ENCODE peak calls at places on chromosome 5, in ten cellular contexts. J, P, B, H, A, K, W, R, I and U are unnamed samples.

GRCh38 chr5:87113848-87114247 is 153.8 kb upstream of the RASA1 start:
- DNase-seq in J (no peak), P (no peak), B (no peak), H (peak), A (no peak), K (no peak), W (peak), R (no peak), I (no peak), U (no peak)

GRCh38 chr5:151454166-151454565 is 6.8 kb downstream of the SLC36A1 start:
- DNase-seq in J (no peak), P (peak), B (no peak), H (no peak), A (no peak), K (no peak), W (no peak), R (peak), I (no peak), U (peak)

GRCh38 chr5:130402906-130403305 is 498.6 kb downstream of the CHSY3 start:
- DNase-seq in J (no peak), P (no peak), B (no peak), H (no peak), A (no peak), K (no peak), W (no peak), R (no peak), I (no peak), U (no peak)

GRCh38 chr5:10987881-10988504 is 227.0 kb upstream of the DAP start:
- DNase-seq in J (peak), P (peak), B (peak), H (no peak), A (peak), K (peak), W (peak), R (peak), I (no peak), U (peak)

GRCh38 chr5:150066901-150067396 is 19.4 kb downstream of the CSF1R start:
- DNase-seq in J (no peak), P (no peak), B (no peak), H (no peak), A (no peak), K (no peak), W (peak), R (no peak), I (no peak), U (no peak)

GRCh38 chr5:27854243-27854852 is 816.0 kb upstream of the CDH9 start:
- DNase-seq in J (no peak), P (no peak), B (no peak), H (no peak), A (no peak), K (no peak), W (peak), R (no peak), I (no peak), U (no peak)

GRCh38 chr5:5066276-5067186 is 73.6 kb upstream of the ADAMTS16 start:
- DNase-seq in J (peak), P (no peak), B (no peak), H (no peak), A (no peak), K (no peak), W (no peak), R (no peak), I (no peak), U (no peak)

GRCh38 chr5:76688836-76689235 is 27.1 kb upstream of the F2R start:
- DNase-seq in J (no peak), P (no peak), B (no peak), H (no peak), A (no peak), K (no peak), W (peak), R (no peak), I (no peak), U (no peak)

GRCh38 chr5:169173372-169173771 is 127.6 kb downstream of the SLIT3 start:
- DNase-seq in J (no peak), P (no peak), B (no peak), H (no peak), A (no peak), K (no peak), W (peak), R (no peak), I (no peak), U (no peak)

GRCh38 chr5:57258052-57258451 is 84.2 kb downstream of the GPBP1 start:
- DNase-seq in J (no peak), P (no peak), B (no peak), H (no peak), A (no peak), K (no peak), W (peak), R (no peak), I (no peak), U (no peak)

GRCh38 chr5:54088081-54088480 is 222.3 kb downstream of the ARL15 start:
- DNase-seq in J (no peak), P (no peak), B (no peak), H (no peak), A (no peak), K (no peak), W (peak), R (no peak), I (no peak), U (no peak)

GRCh38 chr5:2709996-2710689 is 41.3 kb downstream of the IRX2 start:
- DNase-seq in J (no peak), P (no peak), B (no peak), H (no peak), A (no peak), K (no peak), W (no peak), R (no peak), I (no peak), U (no peak)

GRCh38 chr5:139472410-139473030 is 1.7 kb downstream of the SMIM33 start:
- DNase-seq in J (no peak), P (no peak), B (no peak), H (no peak), A (no peak), K (no peak), W (no peak), R (no peak), I (no peak), U (no peak)

GRCh38 chr5:172946146-172946545 is 13.1 kb upstream of the RPL26L1 start:
- DNase-seq in J (no peak), P (no peak), B (no peak), H (no peak), A (no peak), K (no peak), W (no peak), R (no peak), I (no peak), U (no peak)

GRCh38 chr5:173973614-173973969 is 15.4 kb upstream of the C5orf47 start:
- DNase-seq in J (peak), P (peak), B (peak), H (no peak), A (peak), K (no peak), W (no peak), R (no peak), I (no peak), U (no peak)

GRCh38 chr5:115069087-115069968 is 100.4 kb downstream of the TRIM36 start:
- DNase-seq in J (peak), P (peak), B (peak), H (peak), A (no peak), K (peak), W (peak), R (no peak), I (no peak), U (peak)

GRCh38 chr5:417301-417700 is 25.7 kb upstream of the EXOC3 start:
- DNase-seq in J (no peak), P (no peak), B (no peak), H (no peak), A (no peak), K (no peak), W (no peak), R (no peak), I (no peak), U (no peak)

GRCh38 chr5:86997501-86997900 is 270.2 kb upstream of the RASA1 start:
- DNase-seq in J (no peak), P (no peak), B (no peak), H (no peak), A (no peak), K (no peak), W (no peak), R (no peak), I (no peak), U (no peak)

GRCh38 chr5:74141053-74141452 is 499.5 kb downstream of the ENC1 start:
- DNase-seq in J (no peak), P (no peak), B (no peak), H (peak), A (no peak), K (no peak), W (peak), R (no peak), I (no peak), U (no peak)

GRCh38 chr5:34639852-34640626 is 16.1 kb upstream of the RAI14 start:
- DNase-seq in J (no peak), P (no peak), B (no peak), H (peak), A (no peak), K (no peak), W (peak), R (no peak), I (no peak), U (no peak)

GRCh38 chr5:143205386-143205785 is 198.1 kb downstream of the NR3C1 start:
- DNase-seq in J (no peak), P (no peak), B (no peak), H (peak), A (no peak), K (no peak), W (peak), R (no peak), I (no peak), U (no peak)

GRCh38 chr5:121702783-121703182 is 148.9 kb upstream of the FTMT start:
- DNase-seq in J (no peak), P (no peak), B (no peak), H (no peak), A (no peak), K (no peak), W (no peak), R (no peak), I (no peak), U (no peak)

DNA sequence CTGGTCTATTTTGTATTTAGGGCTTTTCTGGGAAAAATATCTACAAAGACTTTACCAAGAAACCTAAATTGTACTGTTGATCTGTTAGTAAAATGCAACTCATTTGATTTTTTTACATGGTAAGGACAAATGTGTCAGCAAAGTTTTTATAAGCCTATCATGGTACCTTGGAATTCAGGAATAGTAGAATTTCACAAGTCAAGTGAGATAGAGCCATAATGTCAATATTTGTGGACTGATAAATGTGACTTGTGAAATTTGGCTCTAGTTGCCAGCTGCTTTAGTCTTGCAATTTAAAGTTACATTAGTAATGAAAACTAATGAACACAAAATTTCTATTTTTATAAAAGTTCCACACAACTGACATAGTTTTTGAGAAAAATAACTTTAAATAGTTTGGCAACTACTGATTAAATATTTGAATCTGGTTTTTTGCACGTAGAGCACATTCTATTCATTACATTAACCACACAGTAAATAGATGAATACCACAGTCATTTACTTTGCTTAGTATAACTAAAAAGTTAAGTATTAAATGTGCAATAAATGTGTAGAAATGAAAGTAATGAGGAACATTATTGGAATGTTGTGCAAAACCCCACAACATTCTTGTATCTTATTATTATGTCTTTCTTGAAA is 41.2 kb upstream of the RIOK2 start:
- DNase-seq in J (no peak), P (no peak), B (no peak), H (no peak), A (no peak), K (no peak), W (peak), R (no peak), I (no peak), U (no peak)
- TF ChIP-seq CTCF in J (no peak), P (no peak), B (no peak), H (no peak), A (no peak), K (no peak), W (no peak), R (no peak), I (no peak), U (no peak)

GRCh38 chr5:135069895-135070657 is 36.0 kb upstream of the PITX1 start:
- DNase-seq in J (no peak), P (no peak), B (no peak), H (no peak), A (no peak), K (no peak), W (no peak), R (no peak), I (no peak), U (no peak)
- TF ChIP-seq CTCF in J (no peak), P (no peak), B (no peak), H (no peak), A (no peak), K (no peak), W (no peak), R (no peak), I (no peak), U (no peak)

GRCh38 chr5:9339206-9339818 is 206.6 kb downstream of the SEMA5A start:
- DNase-seq in J (no peak), P (no peak), B (peak), H (no peak), A (no peak), K (peak), W (peak), R (no peak), I (no peak), U (no peak)
- TF ChIP-seq CTCF in J (no peak), P (peak), B (peak), H (peak), A (no peak), K (peak), W (peak), R (peak), I (no peak), U (peak)

DNA sequence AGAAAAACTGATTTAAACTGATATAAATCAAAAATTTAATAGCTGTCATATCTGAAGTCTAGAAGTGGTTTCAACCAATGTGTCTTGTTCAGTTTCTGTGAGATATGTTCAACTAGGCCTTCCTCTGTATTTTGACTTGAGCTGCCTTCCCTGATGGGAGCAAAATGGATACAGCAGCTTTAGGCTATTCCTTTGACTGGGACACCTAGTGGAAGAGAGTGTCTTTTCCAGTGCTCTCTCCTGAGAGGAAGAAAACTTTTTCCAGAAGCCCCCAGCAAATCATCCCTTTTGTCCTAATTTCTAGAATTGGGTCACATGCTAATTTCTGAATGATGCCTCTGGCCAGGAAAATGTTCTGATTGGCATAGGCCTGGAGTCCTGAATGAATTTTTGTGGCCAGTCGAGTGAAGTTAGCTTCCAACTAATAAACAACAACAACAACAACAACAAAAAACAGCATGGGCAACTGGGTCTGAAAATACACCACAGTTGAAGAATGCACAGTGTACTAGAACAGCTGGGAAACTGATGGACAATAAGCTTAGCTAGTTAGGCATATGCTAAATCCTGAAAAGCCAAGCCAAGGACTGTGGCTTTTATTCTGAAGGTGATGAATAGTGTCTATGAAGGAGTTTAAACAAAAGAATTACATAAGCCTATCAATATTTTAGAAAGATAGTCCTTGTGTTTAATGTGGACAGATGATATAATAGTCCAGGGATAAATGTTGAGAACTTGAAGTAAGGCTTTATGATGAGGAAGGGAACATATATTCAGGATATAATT is 125.7 kb downstream of the FBN2 start:
- DNase-seq in J (no peak), P (no peak), B (no peak), H (no peak), A (no peak), K (no peak), W (no peak), R (no peak), I (no peak), U (no peak)
- TF ChIP-seq CTCF in J (no peak), P (no peak), B (no peak), H (no peak), A (no peak), K (peak), W (no peak), R (no peak), I (no peak), U (no peak)

GRCh38 chr5:123170816-123171345 is 81.8 kb downstream of the PRDM6 start:
- DNase-seq in J (no peak), P (no peak), B (no peak), H (no peak), A (no peak), K (no peak), W (no peak), R (no peak), I (no peak), U (no peak)

GRCh38 chr5:123178693-123179092 is 89.7 kb downstream of the PRDM6 start:
- DNase-seq in J (no peak), P (no peak), B (no peak), H (no peak), A (no peak), K (no peak), W (no peak), R (no peak), I (no peak), U (no peak)

GRCh38 chr5:123176938-123177275 is 87.9 kb downstream of the PRDM6 start:
- DNase-seq in J (no peak), P (no peak), B (no peak), H (no peak), A (no peak), K (no peak), W (no peak), R (no peak), I (no peak), U (no peak)

GRCh38 chr5:123176224-123176937 is 87.3 kb downstream of the PRDM6 start:
- DNase-seq in J (no peak), P (no peak), B (no peak), H (no peak), A (no peak), K (no peak), W (peak), R (no peak), I (no peak), U (no peak)

GRCh38 chr5:123174916-123175481 is 86.0 kb downstream of the PRDM6 start:
- DNase-seq in J (no peak), P (no peak), B (no peak), H (no peak), A (no peak), K (no peak), W (no peak), R (no peak), I (no peak), U (no peak)
- TF ChIP-seq CTCF in J (no peak), P (no peak), B (peak), H (peak), A (no peak), K (no peak), W (no peak), R (no peak), I (no peak), U (no peak)

DNA sequence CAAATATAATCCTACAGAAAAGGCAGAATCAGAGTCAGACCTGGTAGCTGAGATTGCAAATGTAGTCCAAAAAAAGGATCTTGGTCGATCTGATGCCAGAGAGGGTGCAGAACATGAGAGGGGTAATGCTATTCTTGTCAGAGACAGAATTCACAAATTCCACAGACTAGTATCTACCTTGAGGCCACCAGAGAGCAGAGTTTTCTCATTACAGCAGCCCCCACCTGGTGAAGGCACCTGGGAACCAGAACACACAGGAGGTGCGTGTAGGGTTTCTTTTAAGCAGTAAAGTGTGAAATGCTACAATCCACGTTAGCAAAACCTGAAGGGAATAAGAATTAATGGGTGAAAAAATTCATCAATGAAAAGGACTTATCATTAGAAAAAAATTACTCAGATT is 145.8 kb downstream of the GIN1 start:
- DNase-seq in J (no peak), P (no peak), B (no peak), H (no peak), A (no peak), K (no peak), W (no peak), R (no peak), I (no peak), U (no peak)
- TF ChIP-seq CTCF in J (no peak), P (no peak), B (no peak), H (no peak), A (no peak), K (no peak), W (no peak), R (no peak), I (no peak), U (peak)

DNA sequence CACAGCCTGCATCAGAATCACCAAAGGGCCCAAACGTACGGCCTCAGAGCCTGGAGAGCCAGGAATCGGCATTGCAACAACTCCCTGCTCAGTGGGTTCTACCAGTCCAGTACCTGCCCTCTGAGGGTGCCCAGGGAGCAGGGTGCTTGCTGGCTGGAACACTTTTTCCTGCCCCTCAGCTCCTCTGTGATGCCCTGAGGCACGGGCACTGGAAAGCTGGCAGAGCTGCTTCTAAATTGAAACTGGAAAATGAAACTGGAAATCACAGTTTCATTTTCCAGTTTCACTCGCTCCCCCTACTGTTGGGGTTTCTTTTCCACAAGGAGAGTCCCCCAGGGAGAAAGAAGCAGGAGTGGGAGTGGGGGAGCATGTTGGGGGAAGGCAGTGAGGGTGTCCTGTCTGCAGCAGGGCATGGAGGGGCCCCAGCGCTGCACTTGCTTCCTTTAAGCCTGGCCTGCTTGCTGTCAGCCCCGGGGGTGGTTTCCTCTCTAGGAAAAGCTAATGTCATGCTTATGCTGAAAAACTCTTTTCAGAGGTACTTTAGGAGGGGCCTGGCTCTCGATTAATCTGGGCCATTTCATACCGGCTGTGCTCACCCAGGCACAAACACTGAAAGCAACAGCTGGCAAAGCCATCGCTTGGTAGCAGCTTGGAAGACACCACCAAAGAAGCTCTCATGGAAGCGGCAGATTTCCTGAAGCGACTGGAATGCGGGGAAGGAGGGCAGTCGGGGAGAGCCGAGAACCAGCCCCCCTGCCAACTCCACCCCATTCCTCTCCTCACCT is 26.2 kb downstream of the IRF1 start:
- DNase-seq in J (no peak), P (peak), B (no peak), H (no peak), A (no peak), K (peak), W (no peak), R (no peak), I (no peak), U (no peak)
- TF ChIP-seq CTCF in J (no peak), P (no peak), B (peak), H (peak), A (no peak), K (peak), W (peak), R (peak), I (no peak), U (no peak)

DNA sequence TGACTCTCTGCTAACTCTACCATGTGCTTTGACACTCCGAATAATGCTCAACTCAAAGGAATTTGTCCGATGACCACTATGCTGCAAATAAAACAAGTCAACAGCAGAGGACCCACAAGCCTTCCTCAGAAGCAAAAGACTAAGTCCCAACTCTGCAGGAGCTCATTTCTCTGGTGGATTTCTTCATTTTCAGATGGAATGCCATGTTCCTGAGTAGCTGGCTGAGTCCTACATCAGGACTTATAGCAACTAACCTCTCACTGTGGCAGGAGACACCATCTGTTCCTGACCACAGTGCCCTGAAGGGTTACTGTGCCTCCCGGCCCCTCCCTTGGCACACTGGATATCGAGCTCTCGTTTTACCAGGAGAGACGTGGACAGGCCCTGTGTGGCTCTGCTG is 20.8 kb downstream of the LHFPL2 start:
- DNase-seq in J (peak), P (no peak), B (no peak), H (no peak), A (no peak), K (peak), W (no peak), R (no peak), I (no peak), U (no peak)
- TF ChIP-seq CTCF in J (no peak), P (no peak), B (no peak), H (no peak), A (no peak), K (no peak), W (no peak), R (no peak), I (no peak), U (no peak)